ENCODE peak calls at places on chromosomes 3 and 15, in six cellular contexts. I, N, R, O, G and D are unnamed samples.

GRCh38 chr3:146865175-146865755 is 260.1 kb upstream of the PLSCR5 start:
- DNase-seq in R (no peak), I (no peak), O (no peak), G (no peak), N (no peak), D (no peak)

GRCh38 chr3:72974956-72975355 is 21.7 kb upstream of the PPP4R2 start:
- DNase-seq in N (no peak), O (no peak), R (no peak), I (no peak), G (no peak), D (no peak)

GRCh38 chr3:183283886-183284285 is 30.8 kb downstream of the B3GNT5 start:
- DNase-seq in N (no peak), R (no peak), I (no peak), O (no peak), G (no peak), D (no peak)

GRCh38 chr15:75751116-75751875 is 38.6 kb upstream of the CSPG4 start:
- DNase-seq in O (no peak), G (no peak), R (no peak), N (no peak), I (no peak), D (no peak)

GRCh38 chr15:63420333-63420741 is 38.7 kb upstream of the CA12 start:
- DNase-seq in N (no peak), R (no peak), O (peak), I (no peak), G (no peak), D (no peak)

GRCh38 chr15:66252411-66253295 is 897 bp downstream of the MEGF11 start:
- DNase-seq in I (peak), O (peak), N (peak), G (peak), R (no peak), D (peak)

GRCh38 chr3:9912294-9912935 is 4.5 kb upstream of the IL17RC start:
- DNase-seq in N (no peak), O (no peak), R (no peak), I (no peak), G (no peak), D (no peak)

GRCh38 chr3:128878556-128879124 is 780 bp upstream of the ACAD9 start:
- DNase-seq in R (no peak), N (no peak), G (peak), I (peak), O (peak), D (no peak)

GRCh38 chr3:17356581-17356980 is 385.9 kb downstream of the TBC1D5 start:
- DNase-seq in I (no peak), R (no peak), O (no peak), N (no peak), G (no peak), D (no peak)

GRCh38 chr15:95174880-95175279 is 943.5 kb downstream of the MCTP2 start:
- DNase-seq in R (no peak), O (no peak), G (no peak), N (no peak), I (no peak), D (no peak)

GRCh38 chr3:79358327-79358726 is 409.5 kb downstream of the ROBO1 start:
- DNase-seq in O (no peak), R (no peak), I (no peak), N (no peak), G (no peak), D (no peak)

GRCh38 chr3:151230644-151231043 is 27.6 kb upstream of the GPR171 start:
- DNase-seq in G (no peak), I (no peak), N (peak), R (no peak), O (no peak), D (no peak)

GRCh38 chr15:69225355-69226027 is 65.1 kb downstream of the GLCE start:
- DNase-seq in O (no peak), R (no peak), I (peak), G (peak), N (no peak), D (no peak)

GRCh38 chr3:4063916-4064592 is 239.1 kb upstream of the SETMAR start:
- DNase-seq in G (no peak), R (no peak), I (no peak), N (no peak), O (no peak), D (no peak)

GRCh38 chr15:100958326-100959065 is 39.3 kb downstream of the LRRK1 start:
- DNase-seq in O (no peak), R (no peak), N (no peak), G (no peak), I (no peak), D (no peak)

GRCh38 chr15:48392356-48392755 is 61.1 kb downstream of the DUT start:
- DNase-seq in O (no peak), R (no peak), G (no peak), I (no peak), N (no peak), D (no peak)

GRCh38 chr15:89740137-89740536 is 10.9 kb downstream of the MESP1 start:
- DNase-seq in N (peak), O (peak), G (peak), R (peak), I (peak), D (no peak)

GRCh38 chr3:172512363-172512762 is 10.9 kb downstream of the TNFSF10 start:
- DNase-seq in R (no peak), I (no peak), N (no peak), O (no peak), G (no peak), D (no peak)

GRCh38 chr15:40249477-40250303 is 10.8 kb downstream of the PAK6 start:
- DNase-seq in R (no peak), N (no peak), I (no peak), G (peak), O (no peak), D (no peak)

GRCh38 chr15:74156678-74157411 is 16.7 kb upstream of the ISLR start:
- DNase-seq in O (no peak), R (no peak), G (peak), I (no peak), N (no peak), D (no peak)

GRCh38 chr3:151869186-151869585 is 4.3 kb upstream of the SUCNR1 start:
- DNase-seq in R (no peak), N (no peak), G (no peak), I (no peak), O (no peak), D (no peak)

GRCh38 chr3:65746848-65747247 is 291.9 kb downstream of the MAGI1 start:
- DNase-seq in O (no peak), R (no peak), G (no peak), N (no peak), I (no peak), D (no peak)

GRCh38 chr3:8201886-8202285 is 299.7 kb upstream of the LMCD1 start:
- DNase-seq in R (no peak), O (no peak), N (no peak), I (no peak), G (no peak), D (no peak)

GRCh38 chr15:49239105-49239504 is 69.1 kb downstream of the GALK2 start:
- DNase-seq in N (no peak), I (no peak), R (no peak), G (no peak), O (no peak), D (no peak)

GRCh38 chr3:168162172-168162571 is 66.4 kb upstream of the GOLIM4 start:
- DNase-seq in O (no peak), N (no peak), I (no peak), G (no peak), R (no peak), D (no peak)

GRCh38 chr3:154428369-154429206 is 1.4 kb downstream of the GPR149 start:
- DNase-seq in N (no peak), G (peak), O (no peak), I (no peak), R (no peak), D (no peak)

GRCh38 chr3:106194726-106195125 is 325.9 kb upstream of the CBLB start:
- DNase-seq in G (no peak), N (no peak), O (no peak), R (no peak), I (no peak), D (no peak)

GRCh38 chr3:84962460-84962859 is 3.7 kb downstream of the CADM2 start:
- DNase-seq in O (no peak), N (no peak), G (no peak), I (no peak), R (no peak), D (no peak)

GRCh38 chr3:141812586-141812985 is 49.4 kb downstream of the GRK7 start:
- DNase-seq in N (no peak), G (no peak), R (no peak), O (no peak), I (no peak), D (no peak)

GRCh38 chr3:124250053-124250452 is 258.1 kb upstream of the ROPN1 start:
- DNase-seq in G (no peak), O (no peak), R (no peak), N (no peak), I (no peak), D (no peak)

GRCh38 chr3:37726445-37727000 is 135.2 kb upstream of the CTDSPL start:
- DNase-seq in O (no peak), R (no peak), G (no peak), I (no peak), N (no peak), D (no peak)

GRCh38 chr3:194852836-194853508 is 167.3 kb downstream of the FAM43A start:
- DNase-seq in R (no peak), G (no peak), O (no peak), I (no peak), N (no peak), D (no peak)

GRCh38 chr3:13124631-13125030 is 51.4 kb upstream of the IQSEC1 start:
- DNase-seq in O (no peak), I (no peak), N (no peak), R (no peak), G (no peak), D (no peak)

GRCh38 chr15:29914441-29915053 is 92.3 kb upstream of the TJP1 start:
- DNase-seq in G (no peak), O (no peak), N (no peak), R (no peak), I (no peak), D (no peak)

GRCh38 chr3:70861855-70862254 is 549.4 kb upstream of the MDFIC2 start:
- DNase-seq in N (no peak), O (no peak), R (no peak), I (no peak), G (no peak), D (no peak)

GRCh38 chr3:18443670-18444596 is 18.8 kb upstream of the SATB1 start:
- DNase-seq in I (no peak), R (no peak), N (peak), O (no peak), G (peak), D (no peak)

GRCh38 chr15:79170256-79170664 is 79.7 kb upstream of the RASGRF1 start:
- DNase-seq in G (peak), N (no peak), I (no peak), R (no peak), O (no peak), D (no peak)

GRCh38 chr15:98953000-98953776 is 54.4 kb downstream of the PGPEP1L start:
- DNase-seq in I (no peak), G (no peak), R (no peak), O (no peak), N (peak), D (no peak)

GRCh38 chr3:50503504-50503903 is at the start of gene CACNA2D2:
- DNase-seq in I (no peak), N (peak), O (peak), G (peak), R (no peak), D (peak)

GRCh38 chr15:71114066-71114680 is 1.1 kb upstream of the THSD4 start:
- DNase-seq in R (no peak), I (no peak), N (no peak), G (no peak), O (no peak), D (no peak)

GRCh38 chr3:64223809-64224570 is 1.3 kb downstream of the PRICKLE2 start:
- DNase-seq in I (no peak), N (no peak), O (no peak), R (no peak), G (no peak), D (no peak)

GRCh38 chr3:64221564-64222257 is 3.6 kb downstream of the PRICKLE2 start:
- DNase-seq in I (no peak), N (no peak), R (no peak), G (no peak), O (peak), D (no peak)

GRCh38 chr3:64222501-64222900 is 2.8 kb downstream of the PRICKLE2 start:
- DNase-seq in O (no peak), I (no peak), G (no peak), N (no peak), R (no peak), D (no peak)

GRCh38 chr3:64225695-64226499 is 631 bp upstream of the PRICKLE2 start:
- DNase-seq in O (no peak), G (no peak), N (no peak), I (no peak), R (no peak), D (no peak)

GRCh38 chr3:64224826-64225606 is at the start of gene PRICKLE2:
- DNase-seq in I (no peak), G (no peak), R (peak), O (no peak), N (no peak), D (no peak)
- TF ChIP-seq TAF1 in I (no peak), G (no peak), R (peak), O (no peak), N (no peak), D (no peak)

DNA sequence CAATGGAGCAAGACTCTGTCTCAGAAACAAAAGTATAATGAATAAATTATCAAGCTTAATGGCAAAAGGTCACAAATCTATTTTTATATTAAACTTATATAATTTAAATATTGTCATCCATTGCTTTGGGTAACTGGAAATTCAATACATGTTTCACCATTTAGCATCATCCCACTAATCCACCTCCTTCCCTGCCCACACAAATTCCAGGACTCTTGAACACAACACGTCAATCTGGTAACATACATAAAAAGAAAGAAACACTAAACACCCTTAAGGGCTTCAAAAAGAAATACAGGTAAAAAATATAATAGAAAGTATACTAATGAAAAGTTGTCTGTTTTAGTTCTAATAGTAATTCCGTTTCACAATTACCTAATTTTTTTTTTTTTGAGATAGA is 149.4 kb downstream of the STAG1 start:
- DNase-seq in N (no peak), G (no peak), I (no peak), R (no peak), O (no peak), D (no peak)
- TF ChIP-seq TAF1 in N (no peak), G (no peak), I (no peak), R (no peak), O (no peak), D (no peak)

GRCh38 chr3:42264399-42265058 is 1.5 kb downstream of the CCK start:
- DNase-seq in R (no peak), I (no peak), G (peak), O (peak), N (no peak), D (no peak)
- TF ChIP-seq TAF1 in R (no peak), I (no peak), G (no peak), O (no peak), N (no peak), D (no peak)

DNA sequence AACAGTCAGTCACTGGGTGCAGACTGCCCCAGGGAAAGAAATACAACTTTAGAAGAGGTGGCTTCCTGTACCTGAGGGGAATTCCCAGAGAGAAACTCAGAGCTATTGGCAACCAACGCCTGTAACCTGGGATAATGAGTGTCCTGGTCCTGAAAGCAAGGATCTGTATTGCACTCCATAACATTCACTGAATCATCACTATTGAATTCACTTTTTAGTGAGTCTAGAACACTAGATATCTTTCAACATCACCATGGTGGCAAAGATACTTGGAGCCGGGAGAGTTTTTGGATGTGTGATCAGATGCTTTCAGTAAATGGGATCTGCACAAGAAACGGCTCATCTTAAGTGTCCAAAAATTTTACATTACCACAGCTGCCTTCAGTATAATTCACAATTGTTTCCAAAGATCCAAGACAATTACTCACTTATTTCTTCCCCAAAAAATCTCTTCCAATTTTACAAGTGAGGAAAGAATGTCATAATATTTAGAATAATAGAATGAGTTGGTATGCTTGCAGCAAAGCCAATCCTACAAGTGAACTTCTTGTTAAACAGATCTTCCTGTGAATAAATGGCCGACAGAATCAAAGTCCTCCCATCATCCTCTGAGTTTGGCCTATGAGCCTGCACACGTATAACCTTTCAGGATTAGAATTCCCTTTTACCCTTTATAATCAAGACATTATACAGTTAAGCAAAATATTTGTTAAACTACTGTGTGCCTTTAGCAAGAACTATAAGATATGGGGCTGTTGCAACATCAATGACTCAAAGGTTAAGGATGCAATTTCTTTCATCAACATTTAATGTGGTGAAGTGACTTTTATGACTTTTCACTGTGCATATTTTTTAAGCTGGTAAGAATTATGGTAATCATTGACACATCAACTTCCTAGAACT is 243.3 kb upstream of the COL8A1 start:
- DNase-seq in N (no peak), I (no peak), R (no peak), O (no peak), G (no peak), D (no peak)
- TF ChIP-seq TAF1 in N (no peak), I (no peak), R (no peak), O (no peak), G (no peak), D (no peak)

GRCh38 chr15:64857421-64857820 is 15.7 kb downstream of the PLEKHO2 start:
- DNase-seq in N (no peak), G (no peak), R (no peak), I (no peak), O (no peak), D (no peak)
- TF ChIP-seq TAF1 in N (no peak), G (no peak), R (no peak), I (no peak), O (no peak), D (no peak)

DNA sequence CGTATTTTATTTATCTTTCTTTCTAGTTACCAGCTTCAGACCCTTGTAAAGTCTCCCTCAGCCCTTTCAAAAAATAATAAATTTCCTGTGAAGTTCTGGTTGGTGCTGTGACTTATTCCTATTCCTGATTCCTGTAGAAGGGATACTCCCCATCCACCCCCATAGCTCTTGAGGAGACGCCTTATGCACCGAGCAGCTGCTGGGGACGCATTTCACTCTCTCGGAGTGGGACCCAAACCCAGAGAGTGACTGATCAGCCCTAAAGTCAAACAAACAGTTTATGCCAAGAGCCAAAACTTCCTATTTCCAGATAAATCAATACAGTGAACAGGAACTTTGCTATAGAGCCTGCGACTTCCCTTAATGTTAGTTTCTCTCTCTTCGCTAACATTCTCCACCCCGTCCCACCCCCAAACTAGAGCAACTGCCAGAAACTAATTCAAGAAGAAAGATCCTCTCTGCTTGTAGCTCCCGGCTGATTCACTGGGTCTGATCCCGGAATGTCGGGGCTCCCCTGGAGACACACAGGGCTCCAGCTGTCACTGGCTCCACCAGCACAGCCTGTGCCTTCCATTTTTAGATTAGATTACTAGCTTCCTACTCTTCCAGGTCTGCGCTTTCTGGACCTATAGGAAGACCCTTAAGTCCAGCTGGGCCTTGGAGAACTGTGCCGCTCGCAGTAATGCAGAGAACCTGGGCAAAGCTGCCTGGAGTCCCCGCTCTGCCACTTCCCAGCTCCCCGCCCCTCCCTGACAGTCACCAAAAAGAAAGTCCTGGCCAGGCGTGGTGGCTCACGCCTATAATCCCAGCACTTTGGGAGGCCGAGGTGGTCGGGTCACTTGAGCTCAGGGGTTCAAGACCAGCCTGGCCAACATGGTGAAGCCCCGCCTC is 45.2 kb downstream of the KLHL25 start:
- DNase-seq in G (no peak), N (no peak), R (no peak), I (no peak), O (no peak), D (no peak)
- TF ChIP-seq TAF1 in G (no peak), N (no peak), R (no peak), I (no peak), O (no peak), D (no peak)

DNA sequence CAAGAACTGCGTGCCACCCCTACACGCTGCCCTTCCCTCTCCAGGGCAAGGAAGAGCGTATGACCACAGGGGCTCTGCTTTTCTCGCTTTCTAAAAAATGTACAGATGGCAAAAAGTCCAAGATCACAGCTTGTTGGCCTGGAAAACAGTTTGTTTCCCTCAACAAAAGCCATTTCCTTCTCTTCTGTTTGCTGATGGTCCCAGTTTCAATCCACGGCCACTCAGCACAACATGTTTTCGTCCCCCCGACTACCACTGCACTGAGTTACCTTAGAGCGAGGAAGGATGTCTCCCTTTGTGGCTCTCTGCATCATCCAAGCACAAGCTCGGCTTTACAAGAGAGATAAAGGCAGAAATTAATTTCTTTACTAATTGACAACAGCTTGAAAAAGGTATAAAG is 70.9 kb downstream of the ABTB1 start:
- DNase-seq in O (no peak), G (no peak), I (no peak), R (no peak), N (no peak), D (no peak)
- TF ChIP-seq TAF1 in O (no peak), G (no peak), I (no peak), R (no peak), N (no peak), D (no peak)